ENCODE peak calls at places on chromosomes 3 and 15, in six cellular contexts. J is uterus; C is CD4-positive, alpha-beta memory T cell; O is psoas muscle; S is ascending aorta; R is heart right ventricle. V is an unnamed sample.

GRCh38 chr3:101962055-101962454 is 112.7 kb downstream of the NFKBIZ start:
- DNase-seq in C (no peak), J (no peak), R (no peak), S (no peak), O (no peak), V (no peak)

GRCh38 chr15:88621789-88622604 is 857 bp downstream of the AEN start:
- DNase-seq in S (no peak), R (no peak), C (peak; percentile 75), J (no peak), O (no peak), V (no peak)

GRCh38 chr3:38147434-38147833 is 9.0 kb downstream of the MYD88 start:
- DNase-seq in C (no peak), R (no peak), J (no peak), O (no peak), S (no peak), V (no peak)

GRCh38 chr3:97911459-97911858 is 60.8 kb downstream of the RIOX2 start:
- DNase-seq in R (no peak), J (no peak), S (no peak), C (no peak), O (no peak), V (no peak)

GRCh38 chr3:191502583-191502982 is 41.6 kb downstream of the PYDC2 start:
- DNase-seq in R (no peak), S (no peak), C (no peak), O (no peak), J (no peak), V (no peak)

GRCh38 chr3:9497821-9498565 is 55.6 kb downstream of the LHFPL4 start:
- DNase-seq in S (no peak), O (no peak), C (no peak), J (no peak), R (no peak), V (no peak)

GRCh38 chr3:163952499-163952898 is 1125.8 kb downstream of the SI start:
- DNase-seq in O (no peak), R (no peak), J (no peak), C (no peak), S (no peak), V (no peak)

GRCh38 chr15:83030021-83030420 is 18.6 kb upstream of the C15orf40 start:
- DNase-seq in R (no peak), O (no peak), S (no peak), J (no peak), C (no peak), V (no peak)

GRCh38 chr15:64249842-64250575 is 87.2 kb upstream of the PPIB start:
- DNase-seq in O (no peak), C (no peak), R (no peak), S (no peak), J (no peak), V (no peak)

GRCh38 chr3:126378341-126378751 is 16.4 kb upstream of the CFAP100 start:
- DNase-seq in R (no peak), J (no peak), O (peak; percentile 25), S (no peak), C (no peak), V (no peak)

GRCh38 chr3:72190050-72190449 is 405.1 kb upstream of the PROK2 start:
- DNase-seq in O (no peak), R (no peak), J (no peak), S (no peak), C (no peak), V (no peak)

GRCh38 chr3:99410789-99411311 is 227.5 kb upstream of the COL8A1 start:
- DNase-seq in C (no peak), R (no peak), J (no peak), S (no peak), O (no peak), V (no peak)

GRCh38 chr15:101124731-101125558 is 126.9 kb downstream of the CHSY1 start:
- DNase-seq in R (no peak), J (no peak), C (no peak), S (no peak), O (no peak), V (no peak)

GRCh38 chr3:152121292-152121654 is 147.5 kb upstream of the MBNL1 start:
- DNase-seq in R (no peak), J (no peak), C (no peak), O (no peak), S (no peak), V (no peak)

GRCh38 chr3:180646187-180646790 is 33.0 kb downstream of the CCDC39 start:
- DNase-seq in C (no peak), J (no peak), R (no peak), S (no peak), O (no peak), V (no peak)

GRCh38 chr3:7211740-7212139 is 350.8 kb downstream of the GRM7 start:
- DNase-seq in S (no peak), R (no peak), J (no peak), C (no peak), O (no peak), V (no peak)

GRCh38 chr3:72990701-72991395 is 5.8 kb upstream of the PPP4R2 start:
- DNase-seq in J (no peak), R (no peak), S (no peak), C (no peak), O (no peak), V (no peak)

GRCh38 chr15:87527416-87527815 is 729.1 kb downstream of the NTRK3 start:
- DNase-seq in C (no peak), R (no peak), S (no peak), J (no peak), O (no peak), V (no peak)

GRCh38 chr3:47411696-47412452 is 31.1 kb downstream of the PTPN23 start:
- DNase-seq in R (no peak), J (no peak), O (no peak), S (no peak), C (no peak), V (no peak)

GRCh38 chr3:152317956-152318355 is 49.2 kb downstream of the MBNL1 start:
- DNase-seq in S (no peak), J (no peak), R (no peak), C (no peak), O (no peak), V (no peak)

GRCh38 chr3:52291508-52292181 is 4.0 kb downstream of the GLYCTK start:
- DNase-seq in J (no peak), C (no peak), R (no peak), S (no peak), O (no peak), V (no peak)

GRCh38 chr3:52292247-52293065 is 4.8 kb downstream of the GLYCTK start:
- DNase-seq in C (no peak), R (no peak), J (no peak), S (no peak), O (no peak), V (no peak)

GRCh38 chr3:52289747-52290595 is 2.3 kb downstream of the GLYCTK start:
- DNase-seq in S (peak; percentile 7), R (no peak), C (no peak), J (no peak), O (no peak), V (no peak)

GRCh38 chr3:52289338-52289746 is 1.7 kb downstream of the GLYCTK start:
- DNase-seq in J (no peak), C (no peak), R (no peak), S (no peak), O (no peak), V (no peak)

GRCh38 chr3:52290596-52291507 is 3.2 kb downstream of the GLYCTK start:
- DNase-seq in O (no peak), C (no peak), S (peak; percentile 1), J (no peak), R (no peak), V (no peak)
- H3K4me3 ChIP-seq in O (no peak overlapping the region), C (no peak overlapping the region), S (no peak overlapping the region), J (no peak overlapping the region), R (no peak overlapping the region), V (no peak overlapping the region)

DNA sequence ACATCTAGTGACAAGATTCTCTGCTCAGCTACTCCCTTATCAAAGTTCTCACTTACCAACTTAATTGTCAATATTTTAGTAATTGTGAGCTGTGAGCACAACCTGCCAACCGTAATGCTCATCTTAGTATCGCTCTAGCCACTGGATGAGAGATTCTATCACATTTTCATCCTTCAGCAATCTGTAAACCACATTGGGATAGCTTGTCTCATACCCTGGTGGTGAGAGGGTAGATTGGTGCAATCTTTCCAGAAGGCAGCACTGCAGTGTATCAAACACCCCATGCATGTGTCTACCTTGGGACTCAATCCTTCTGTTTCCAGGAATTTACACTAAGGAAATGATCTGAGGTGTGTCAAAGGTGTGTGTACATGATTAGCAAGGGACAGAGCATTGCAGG is 18.9 kb upstream of the ATP8B4 start:
- DNase-seq in R (no peak), J (no peak), S (no peak), O (no peak), C (no peak), V (no peak)
- H3K27ac ChIP-seq in R (no peak overlapping the region), J (no peak overlapping the region), S (no peak overlapping the region), O (no peak overlapping the region), C (no peak overlapping the region), V (no peak overlapping the region)

GRCh38 chr3:31254483-31254882 is 278.2 kb upstream of the STT3B start:
- DNase-seq in C (no peak), J (no peak), O (no peak), S (no peak), R (no peak), V (no peak)

GRCh38 chr3:31250116-31250813 is 282.5 kb upstream of the STT3B start:
- DNase-seq in J (no peak), O (no peak), S (no peak), R (no peak), C (no peak), V (no peak)

GRCh38 chr3:31253782-31254181 is 278.9 kb upstream of the STT3B start:
- DNase-seq in C (no peak), O (no peak), J (no peak), S (no peak), R (no peak), V (no peak)

GRCh38 chr3:31251083-31251482 is 281.6 kb upstream of the STT3B start:
- DNase-seq in J (no peak), O (no peak), S (no peak), C (no peak), R (no peak), V (no peak)

DNA sequence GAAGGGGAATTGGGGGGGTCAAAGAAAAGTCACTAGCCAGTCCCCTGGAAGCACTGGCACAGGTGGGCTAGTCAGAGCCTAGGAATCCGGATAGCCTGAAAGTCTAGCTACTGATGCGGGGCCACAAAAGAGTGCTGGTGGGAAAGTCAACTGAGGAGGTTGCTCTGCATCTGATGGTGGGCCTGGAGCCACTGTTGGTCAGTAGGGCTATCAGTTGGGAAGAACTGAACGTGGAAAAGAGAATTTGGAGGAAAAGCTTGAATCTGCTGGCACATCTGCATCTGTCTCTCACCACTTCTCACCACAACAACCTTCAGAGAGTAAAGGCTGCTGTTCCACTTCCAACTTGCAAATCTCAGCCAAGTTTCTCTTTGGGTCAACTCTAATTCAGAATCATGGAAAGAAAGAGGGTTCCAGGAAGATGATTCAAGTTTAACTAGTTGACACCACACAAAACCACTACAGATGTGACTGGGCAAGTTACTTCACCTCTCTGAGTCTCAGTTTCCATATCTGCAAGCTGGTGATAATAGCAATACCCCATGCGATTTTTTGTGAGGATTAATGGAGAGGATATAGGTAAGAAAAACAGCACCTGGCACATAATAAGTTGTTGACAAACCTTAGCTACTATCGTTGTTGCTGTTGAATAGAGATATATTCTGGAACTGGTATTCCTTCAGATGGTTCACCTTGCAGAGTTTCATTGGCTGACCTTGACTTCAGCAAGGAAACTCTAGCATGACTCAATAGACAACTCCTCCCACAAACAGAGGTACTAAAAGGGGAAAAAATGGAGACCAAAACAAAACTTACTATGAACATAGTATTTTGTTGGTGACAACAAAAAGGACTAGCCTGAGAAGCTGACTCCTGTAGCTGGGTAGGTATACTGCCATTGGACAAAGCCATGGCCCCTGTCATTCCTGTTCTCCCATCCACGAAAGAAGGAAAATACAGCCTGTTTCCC is 280.2 kb upstream of the STT3B start:
- DNase-seq in O (no peak), S (no peak), J (no peak), R (no peak), C (no peak), V (no peak)
- H3K4me3 ChIP-seq in O (no peak overlapping the region), S (no peak overlapping the region), J (no peak overlapping the region), R (no peak overlapping the region), C (no peak overlapping the region), V (no peak overlapping the region)

GRCh38 chr3:111749171-111750170 is 109.6 kb upstream of the PHLDB2 start:
- DNase-seq in R (no peak), S (no peak), C (no peak), J (no peak), O (no peak), V (no peak)
- H3K27ac ChIP-seq in R (no peak overlapping the region), S (no peak overlapping the region), C (no peak overlapping the region), J (peak overlapping the region; percentile 59), O (no peak overlapping the region), V (no peak overlapping the region)